ENCODE peak calls at places on chromosomes 16 and 17, in eight cellular contexts. S, E, O, C, G, U, J and W are unnamed samples.
A peak's percentile ranks its signal among the peaks of the same experiment; 100 is the strongest.

GRCh38 chr17:65601881-65602280 is 40.4 kb upstream of the AXIN2 start:
- DNase-seq in S (no peak), E (no peak), O (no peak), C (no peak), G (no peak), U (no peak), J (no peak), W (no peak)

GRCh38 chr16:26542198-26542597 is 524.5 kb upstream of the C16orf82 start:
- DNase-seq in S (no peak), E (no peak), O (no peak), C (no peak), G (no peak), U (no peak), J (no peak), W (no peak)

GRCh38 chr17:75777243-75777922 is 7.2 kb upstream of the UNK start:
- DNase-seq in S (no peak), E (peak; percentile 18), O (no peak), C (no peak), G (no peak), U (peak; percentile 55), J (no peak), W (no peak)

GRCh38 chr16:75433732-75434413 is 570 bp upstream of the CFDP1 start:
- DNase-seq in S (peak; percentile 93), E (peak; percentile 85), O (no peak), C (peak; percentile 92), G (peak; percentile 90), U (peak; percentile 97), J (peak; percentile 80), W (peak; percentile 86)

GRCh38 chr16:66344533-66345145 is 21.9 kb upstream of the CDH5 start:
- DNase-seq in S (no peak), E (no peak), O (no peak), C (no peak), G (peak; percentile 58), U (peak; percentile 63), J (no peak), W (no peak)

GRCh38 chr17:79028496-79029326 is 4.7 kb downstream of the C1QTNF1 start:
- DNase-seq in S (no peak), E (peak; percentile 11), O (no peak), C (no peak), G (no peak), U (peak; percentile 62), J (peak; percentile 64), W (no peak)

GRCh38 chr16:83068686-83069085 is 441.9 kb downstream of the CDH13 start:
- DNase-seq in S (peak; percentile 53), E (no peak), O (no peak), C (no peak), G (peak; percentile 6), U (peak; percentile 80), J (no peak), W (peak; percentile 21)

GRCh38 chr17:77915594-77916021 is 42.9 kb upstream of the TNRC6C start:
- DNase-seq in S (no peak), E (no peak), O (no peak), C (no peak), G (no peak), U (no peak), J (no peak), W (no peak)

GRCh38 chr16:13779676-13780075 is 140.3 kb upstream of the ERCC4 start:
- DNase-seq in S (no peak), E (no peak), O (no peak), C (no peak), G (no peak), U (no peak), J (no peak), W (no peak)

GRCh38 chr16:8583199-8583598 is 7.1 kb downstream of the TMEM114 start:
- DNase-seq in S (no peak), E (no peak), O (no peak), C (no peak), G (peak; percentile 67), U (no peak), J (no peak), W (no peak)

GRCh38 chr17:43740541-43740940 is 18.1 kb downstream of the SOST start:
- DNase-seq in S (no peak), E (no peak), O (no peak), C (no peak), G (no peak), U (peak; percentile 50), J (no peak), W (no peak)

GRCh38 chr17:43353364-43353763 is 45.4 kb upstream of the ARL4D start:
- DNase-seq in S (no peak), E (no peak), O (no peak), C (no peak), G (no peak), U (no peak), J (no peak), W (no peak)

GRCh38 chr16:24700549-24701392 is 28.7 kb upstream of the TNRC6A start:
- DNase-seq in S (peak; percentile 98), E (peak; percentile 94), O (no peak), C (peak; percentile 94), G (peak; percentile 92), U (peak; percentile 99), J (peak; percentile 65), W (peak; percentile 98)

GRCh38 chr16:4313563-4314531 is 2.0 kb upstream of the GLIS2 start:
- DNase-seq in S (no peak), E (no peak), O (no peak), C (no peak), G (no peak), U (peak; percentile 57), J (peak; percentile 96), W (no peak)

GRCh38 chr17:81885869-81886548 is 5.4 kb downstream of the ALYREF start:
- DNase-seq in S (no peak), E (no peak), O (no peak), C (no peak), G (no peak), U (no peak), J (peak; percentile 46), W (no peak)

GRCh38 chr16:28309811-28310311 is 17.5 kb downstream of the SBK1 start:
- DNase-seq in S (no peak), E (no peak), O (peak; percentile 94), C (no peak), G (peak; percentile 65), U (no peak), J (no peak), W (no peak)

GRCh38 chr16:28312327-28312726 is 20.0 kb downstream of the SBK1 start:
- DNase-seq in S (no peak), E (no peak), O (no peak), C (no peak), G (no peak), U (no peak), J (no peak), W (no peak)

GRCh38 chr16:28311913-28312312 is 19.6 kb downstream of the SBK1 start:
- DNase-seq in S (no peak), E (no peak), O (peak; percentile 52), C (no peak), G (no peak), U (no peak), J (no peak), W (no peak)

GRCh38 chr16:28311413-28311812 is 19.1 kb downstream of the SBK1 start:
- DNase-seq in S (no peak), E (no peak), O (no peak), C (no peak), G (no peak), U (no peak), J (no peak), W (no peak)

GRCh38 chr16:28310796-28311195 is 18.5 kb downstream of the SBK1 start:
- DNase-seq in S (no peak), E (no peak), O (no peak), C (no peak), G (no peak), U (no peak), J (no peak), W (no peak)
- H3K4me3 ChIP-seq in S (no peak overlapping the region), E (no peak overlapping the region), O (peak overlapping the region; percentile 44), C (no peak overlapping the region), G (no peak overlapping the region), U (no peak overlapping the region), J (no peak overlapping the region), W (no peak overlapping the region)

GRCh38 chr16:21593530-21594289 is 5.7 kb upstream of the METTL9 start:
- DNase-seq in S (no peak), E (no peak), O (no peak), C (no peak), G (no peak), U (no peak), J (no peak), W (no peak)

GRCh38 chr16:21584817-21585216 is 14.6 kb upstream of the METTL9 start:
- DNase-seq in S (no peak), E (no peak), O (no peak), C (no peak), G (no peak), U (no peak), J (no peak), W (no peak)

GRCh38 chr16:21589551-21589950 is 9.8 kb upstream of the METTL9 start:
- DNase-seq in S (no peak), E (no peak), O (no peak), C (no peak), G (no peak), U (no peak), J (no peak), W (no peak)

GRCh38 chr16:21590791-21591190 is 8.6 kb upstream of the METTL9 start:
- DNase-seq in S (no peak), E (no peak), O (no peak), C (no peak), G (no peak), U (peak; percentile 28), J (no peak), W (no peak)

GRCh38 chr16:21590287-21590686 is 9.1 kb upstream of the METTL9 start:
- DNase-seq in S (no peak), E (no peak), O (no peak), C (no peak), G (no peak), U (no peak), J (no peak), W (peak; percentile 45)
- H3K4me3 ChIP-seq in S (no peak overlapping the region), E (no peak overlapping the region), O (no peak overlapping the region), C (no peak overlapping the region), G (no peak overlapping the region), U (no peak overlapping the region), J (no peak overlapping the region), W (no peak overlapping the region)

DNA sequence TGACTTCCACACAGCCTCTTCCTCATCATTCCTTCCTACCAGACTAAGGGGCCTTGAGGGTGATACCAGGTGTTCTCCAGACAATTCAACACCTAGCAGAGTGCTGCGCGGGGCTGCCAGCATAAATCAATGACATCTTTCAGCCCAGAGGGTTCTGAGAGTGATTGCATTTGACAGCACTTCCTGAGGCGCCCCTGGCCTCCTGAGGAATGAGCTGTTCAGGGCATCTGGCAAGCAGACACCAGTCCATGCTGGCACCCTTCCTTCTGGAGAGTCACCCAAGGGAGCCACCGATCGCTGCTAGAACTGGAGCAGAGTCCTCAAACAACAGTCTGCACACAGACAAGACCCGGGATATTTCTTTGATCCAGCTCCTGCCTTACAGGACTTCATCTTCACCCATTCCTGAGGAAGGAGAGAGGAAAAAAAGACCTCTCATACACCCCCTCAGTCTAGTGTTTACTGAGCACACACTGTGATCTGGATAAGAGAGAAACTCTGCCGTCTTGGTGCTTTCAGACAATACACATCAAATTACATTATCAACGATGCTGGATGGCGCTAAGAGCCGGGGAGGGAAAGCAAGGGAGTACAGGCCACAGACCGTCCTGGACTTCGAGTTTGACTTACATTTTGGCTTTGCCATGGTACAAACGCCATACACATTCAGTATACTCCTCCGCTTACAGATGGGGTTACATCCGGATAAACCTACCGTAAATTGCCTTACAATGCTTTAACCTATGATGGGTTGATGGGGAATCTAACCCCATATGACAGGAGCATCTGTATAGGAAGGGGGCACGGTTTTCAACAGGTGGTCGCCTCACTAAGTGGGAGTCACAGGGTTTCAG is 23.1 kb downstream of the NPTX1 start:
- DNase-seq in S (no peak), E (no peak), O (no peak), C (no peak), G (no peak), U (no peak), J (no peak), W (no peak)
- H3K4me3 ChIP-seq in S (peak overlapping the region; percentile 71), E (no peak overlapping the region), O (no peak overlapping the region), C (peak overlapping the region; percentile 75), G (peak overlapping the region; percentile 87), U (no peak overlapping the region), J (peak overlapping the region; percentile 95), W (peak overlapping the region; percentile 81)

GRCh38 chr16:67403976-67404555 is 10.8 kb upstream of the TPPP3 start:
- DNase-seq in S (no peak), E (no peak), O (no peak), C (no peak), G (no peak), U (no peak), J (peak; percentile 47), W (no peak)
- H3K4me3 ChIP-seq in S (no peak overlapping the region), E (no peak overlapping the region), O (no peak overlapping the region), C (no peak overlapping the region), G (no peak overlapping the region), U (no peak overlapping the region), J (no peak overlapping the region), W (no peak overlapping the region)